ENCODE peak calls at places on chromosomes 6 and 20, in seven cellular contexts. One of them, this sample, is unnamed.

GRCh38 chr6:120947111-120947510 is 387.2 kb downstream of the TBC1D32 start:
- DNase-seq in fibroblast of lung: no peak
- DNase-seq in colonic mucosa: no peak
- DNase-seq in OCI-LY7: no peak
- DNase-seq in right cardiac atrium: no peak
- DNase-seq in HCT116: no peak
- DNase-seq in A673: no peak
- DNase-seq in this sample: no peak

GRCh38 chr6:1383729-1384548 is 5.4 kb upstream of the FOXF2 start:
- DNase-seq in fibroblast of lung: no peak
- DNase-seq in colonic mucosa: no peak
- DNase-seq in OCI-LY7: no peak
- DNase-seq in right cardiac atrium: no peak
- DNase-seq in HCT116: no peak
- DNase-seq in A673: no peak
- DNase-seq in this sample: peak; percentile 98

GRCh38 chr6:24924956-24925355 is 10.8 kb downstream of the RIPOR2 start:
- DNase-seq in fibroblast of lung: no peak
- DNase-seq in colonic mucosa: no peak
- DNase-seq in OCI-LY7: no peak
- DNase-seq in right cardiac atrium: no peak
- DNase-seq in HCT116: no peak
- DNase-seq in A673: no peak
- DNase-seq in this sample: no peak

GRCh38 chr20:48735112-48735511 is 92.7 kb downstream of the PREX1 start:
- DNase-seq in fibroblast of lung: no peak
- DNase-seq in colonic mucosa: no peak
- DNase-seq in OCI-LY7: no peak
- DNase-seq in right cardiac atrium: no peak
- DNase-seq in HCT116: no peak
- DNase-seq in A673: no peak
- DNase-seq in this sample: no peak

GRCh38 chr20:43849496-43850197 is 65.0 kb upstream of the TOX2 start:
- DNase-seq in fibroblast of lung: peak; percentile 57
- DNase-seq in colonic mucosa: peak; percentile 16
- DNase-seq in OCI-LY7: no peak
- DNase-seq in right cardiac atrium: no peak
- DNase-seq in HCT116: no peak
- DNase-seq in A673: no peak
- DNase-seq in this sample: peak; percentile 92

GRCh38 chr20:62156592-62157386 is 13.2 kb downstream of the SS18L1 start:
- DNase-seq in fibroblast of lung: peak; percentile 27
- DNase-seq in colonic mucosa: peak; percentile 51
- DNase-seq in OCI-LY7: peak; percentile 69
- DNase-seq in right cardiac atrium: peak; percentile 86
- DNase-seq in HCT116: peak; percentile 46
- DNase-seq in A673: peak; percentile 77
- DNase-seq in this sample: peak; percentile 76

GRCh38 chr6:139483082-139483481 is 108.6 kb upstream of the CITED2 start:
- DNase-seq in fibroblast of lung: no peak
- DNase-seq in colonic mucosa: no peak
- DNase-seq in OCI-LY7: no peak
- DNase-seq in right cardiac atrium: no peak
- DNase-seq in HCT116: no peak
- DNase-seq in A673: no peak
- DNase-seq in this sample: no peak

GRCh38 chr6:1613631-1614447 is 4.1 kb downstream of the FOXC1 start:
- DNase-seq in fibroblast of lung: no peak
- DNase-seq in colonic mucosa: no peak
- DNase-seq in OCI-LY7: no peak
- DNase-seq in right cardiac atrium: peak; percentile 81
- DNase-seq in HCT116: no peak
- DNase-seq in A673: no peak
- DNase-seq in this sample: no peak

GRCh38 chr6:140230282-140230681 is 855.8 kb upstream of the CITED2 start:
- DNase-seq in fibroblast of lung: no peak
- DNase-seq in colonic mucosa: peak; percentile 70
- DNase-seq in OCI-LY7: no peak
- DNase-seq in right cardiac atrium: no peak
- DNase-seq in HCT116: no peak
- DNase-seq in A673: no peak
- DNase-seq in this sample: no peak

GRCh38 chr6:4774715-4775590 is 1.3 kb upstream of the CDYL start:
- DNase-seq in fibroblast of lung: peak; percentile 14
- DNase-seq in colonic mucosa: peak; percentile 47
- DNase-seq in OCI-LY7: no peak
- DNase-seq in right cardiac atrium: peak; percentile 73
- DNase-seq in HCT116: no peak
- DNase-seq in A673: no peak
- DNase-seq in this sample: peak; percentile 24

GRCh38 chr6:106253194-106253593 is 72.4 kb downstream of the ATG5 start:
- DNase-seq in fibroblast of lung: peak; percentile 95
- DNase-seq in colonic mucosa: no peak
- DNase-seq in OCI-LY7: no peak
- DNase-seq in right cardiac atrium: no peak
- DNase-seq in HCT116: no peak
- DNase-seq in A673: no peak
- DNase-seq in this sample: peak; percentile 59

GRCh38 chr20:20465259-20465658 is 97.4 kb downstream of the INSM1 start:
- DNase-seq in fibroblast of lung: no peak
- DNase-seq in colonic mucosa: no peak
- DNase-seq in OCI-LY7: peak; percentile 13
- DNase-seq in right cardiac atrium: no peak
- DNase-seq in HCT116: no peak
- DNase-seq in A673: peak; percentile 45
- DNase-seq in this sample: no peak

GRCh38 chr6:66065313-66065712 is 358.3 kb upstream of the EYS start:
- DNase-seq in fibroblast of lung: no peak
- DNase-seq in colonic mucosa: no peak
- DNase-seq in OCI-LY7: no peak
- DNase-seq in right cardiac atrium: no peak
- DNase-seq in HCT116: no peak
- DNase-seq in A673: no peak
- DNase-seq in this sample: no peak

GRCh38 chr6:66068907-66069306 is 361.9 kb upstream of the EYS start:
- DNase-seq in fibroblast of lung: no peak
- DNase-seq in colonic mucosa: no peak
- DNase-seq in OCI-LY7: no peak
- DNase-seq in right cardiac atrium: no peak
- DNase-seq in HCT116: no peak
- DNase-seq in A673: no peak
- DNase-seq in this sample: no peak

GRCh38 chr6:66068033-66068432 is 361.0 kb upstream of the EYS start:
- DNase-seq in fibroblast of lung: no peak
- DNase-seq in colonic mucosa: no peak
- DNase-seq in OCI-LY7: no peak
- DNase-seq in right cardiac atrium: no peak
- DNase-seq in HCT116: no peak
- DNase-seq in A673: no peak
- DNase-seq in this sample: no peak
- H3K27ac ChIP-seq in fibroblast of lung: no peak overlapping the region
- H3K27ac ChIP-seq in colonic mucosa: no peak overlapping the region
- H3K27ac ChIP-seq in OCI-LY7: no peak overlapping the region
- H3K27ac ChIP-seq in right cardiac atrium: no peak overlapping the region
- H3K27ac ChIP-seq in HCT116: no peak overlapping the region
- H3K27ac ChIP-seq in A673: no peak overlapping the region
- H3K27ac ChIP-seq in this sample: no peak overlapping the region

GRCh38 chr6:42025066-42025789 is 25.1 kb upstream of the TAF8 start:
- DNase-seq in fibroblast of lung: no peak
- DNase-seq in colonic mucosa: no peak
- DNase-seq in OCI-LY7: peak; percentile 93
- DNase-seq in right cardiac atrium: no peak
- DNase-seq in HCT116: no peak
- DNase-seq in A673: no peak
- DNase-seq in this sample: no peak
- H3K4me3 ChIP-seq in fibroblast of lung: no peak overlapping the region
- H3K4me3 ChIP-seq in colonic mucosa: no peak overlapping the region
- H3K4me3 ChIP-seq in OCI-LY7: peak overlapping the region; percentile 43
- H3K4me3 ChIP-seq in right cardiac atrium: no peak overlapping the region
- H3K4me3 ChIP-seq in HCT116: no peak overlapping the region
- H3K4me3 ChIP-seq in A673: no peak overlapping the region
- H3K4me3 ChIP-seq in this sample: no peak overlapping the region

DNA sequence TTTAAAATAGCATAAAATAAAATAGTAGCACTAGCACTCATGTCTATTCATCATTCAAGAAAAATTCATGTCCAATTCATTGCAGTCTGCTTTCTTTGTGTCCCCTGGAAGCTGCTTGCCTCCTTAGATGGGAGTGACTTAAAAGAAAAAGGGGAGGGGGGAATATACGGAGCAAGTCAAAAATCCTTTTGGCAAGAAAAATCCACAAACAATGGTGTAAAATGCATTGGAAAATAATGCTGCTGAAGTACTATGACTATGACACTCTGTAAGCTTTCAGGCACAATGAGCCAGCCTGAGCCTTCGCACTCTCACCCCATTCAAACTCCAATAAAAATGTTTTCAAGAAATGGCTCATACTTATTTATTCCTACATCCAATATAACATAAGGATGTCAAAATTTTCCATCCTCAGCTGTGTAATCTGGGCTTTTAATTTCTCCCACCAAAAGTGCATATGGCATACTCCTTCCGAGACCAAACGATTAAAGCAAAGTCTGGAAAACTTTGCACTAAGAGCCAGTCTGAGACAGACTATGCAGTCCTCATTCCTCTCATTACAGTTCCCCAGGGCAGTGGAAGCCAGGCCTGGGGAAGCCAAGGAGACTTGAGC is 798 bp downstream of the NEDD9 start:
- DNase-seq in fibroblast of lung: peak; percentile 61
- DNase-seq in colonic mucosa: no peak
- DNase-seq in OCI-LY7: no peak
- DNase-seq in right cardiac atrium: no peak
- DNase-seq in HCT116: no peak
- DNase-seq in A673: peak; percentile 74
- DNase-seq in this sample: no peak
- H3K27ac ChIP-seq in fibroblast of lung: peak overlapping the region; percentile 90
- H3K27ac ChIP-seq in colonic mucosa: peak overlapping the region; percentile 85
- H3K27ac ChIP-seq in OCI-LY7: no peak overlapping the region
- H3K27ac ChIP-seq in right cardiac atrium: peak overlapping the region; percentile 93
- H3K27ac ChIP-seq in HCT116: no peak overlapping the region
- H3K27ac ChIP-seq in A673: peak overlapping the region; percentile 12
- H3K27ac ChIP-seq in this sample: peak overlapping the region; percentile 91

DNA sequence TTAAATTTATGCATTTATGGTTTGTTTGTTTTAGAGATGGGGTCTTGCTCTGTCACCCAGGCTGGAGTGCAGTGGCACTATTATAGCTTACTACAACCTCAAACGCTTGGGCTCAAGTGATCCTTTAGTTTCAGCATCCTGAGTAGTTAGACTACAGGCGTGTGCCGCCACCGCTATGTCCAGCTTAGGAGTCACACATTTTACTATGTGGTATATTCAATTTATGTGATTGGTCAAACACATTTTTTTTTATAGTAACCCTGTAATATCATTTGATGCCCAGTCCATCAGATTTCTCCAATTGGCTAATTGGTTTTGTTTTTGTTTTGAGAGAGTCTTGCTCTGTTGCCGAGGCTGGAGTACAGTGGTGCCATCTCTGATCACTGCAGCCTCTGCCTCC is 2.3 kb downstream of the DTD1 start:
- DNase-seq in fibroblast of lung: no peak
- DNase-seq in colonic mucosa: no peak
- DNase-seq in OCI-LY7: peak; percentile 4
- DNase-seq in right cardiac atrium: no peak
- DNase-seq in HCT116: no peak
- DNase-seq in A673: no peak
- DNase-seq in this sample: no peak
- H3K4me3 ChIP-seq in fibroblast of lung: no peak overlapping the region
- H3K4me3 ChIP-seq in colonic mucosa: no peak overlapping the region
- H3K4me3 ChIP-seq in OCI-LY7: peak overlapping the region; percentile 81
- H3K4me3 ChIP-seq in right cardiac atrium: no peak overlapping the region
- H3K4me3 ChIP-seq in HCT116: no peak overlapping the region
- H3K4me3 ChIP-seq in A673: no peak overlapping the region
- H3K4me3 ChIP-seq in this sample: no peak overlapping the region

GRCh38 chr6:29791786-29792122 is 35.9 kb upstream of the HLA-G start:
- DNase-seq in fibroblast of lung: no peak
- DNase-seq in colonic mucosa: peak; percentile 58
- DNase-seq in OCI-LY7: no peak
- DNase-seq in right cardiac atrium: peak; percentile 43
- DNase-seq in HCT116: no peak
- DNase-seq in A673: no peak
- DNase-seq in this sample: no peak
- H3K27ac ChIP-seq in fibroblast of lung: no peak overlapping the region
- H3K27ac ChIP-seq in colonic mucosa: no peak overlapping the region
- H3K27ac ChIP-seq in OCI-LY7: no peak overlapping the region
- H3K27ac ChIP-seq in right cardiac atrium: no peak overlapping the region
- H3K27ac ChIP-seq in HCT116: no peak overlapping the region
- H3K27ac ChIP-seq in A673: no peak overlapping the region
- H3K27ac ChIP-seq in this sample: no peak overlapping the region

DNA sequence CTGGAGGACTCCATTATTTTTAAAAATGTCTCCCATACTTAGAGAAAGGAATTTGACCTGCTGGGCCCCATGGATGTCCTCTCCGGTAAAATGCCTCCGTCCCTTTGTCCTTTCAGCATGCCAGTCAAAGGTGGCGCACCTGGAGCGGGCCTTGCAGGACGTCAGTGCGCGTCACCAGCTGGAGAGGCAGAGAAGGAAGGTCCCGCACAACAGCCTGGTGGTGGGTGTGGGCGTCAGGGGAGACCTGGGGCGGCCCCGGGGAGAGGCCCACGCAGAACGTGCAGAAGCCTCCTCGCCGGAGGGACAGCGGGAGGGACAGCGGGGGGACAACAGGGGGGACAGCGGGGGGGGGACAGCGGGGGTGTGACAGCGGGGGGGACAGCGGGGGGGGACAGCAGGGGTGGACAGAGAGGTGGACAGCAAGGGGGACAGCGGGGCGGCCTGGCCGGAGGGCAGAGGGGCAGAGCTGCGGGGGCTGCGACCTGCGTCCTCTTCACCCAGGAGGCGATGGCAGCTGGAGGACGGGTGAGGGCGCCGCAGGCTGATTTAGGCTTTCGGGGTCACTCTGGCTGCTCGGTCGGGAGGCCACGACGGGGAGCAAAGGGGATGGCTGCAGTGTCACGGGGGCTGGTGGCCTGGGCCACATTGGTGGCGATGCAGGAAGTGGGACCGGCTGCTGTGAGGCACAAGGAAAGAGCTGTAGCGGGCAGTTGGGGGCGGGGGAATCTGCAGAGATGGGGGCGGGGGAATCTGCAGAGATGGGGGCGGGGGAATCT is 859 bp upstream of the KIF25 start:
- DNase-seq in fibroblast of lung: no peak
- DNase-seq in colonic mucosa: no peak
- DNase-seq in OCI-LY7: no peak
- DNase-seq in right cardiac atrium: no peak
- DNase-seq in HCT116: no peak
- DNase-seq in A673: no peak
- DNase-seq in this sample: no peak
- H3K4me3 ChIP-seq in fibroblast of lung: no peak overlapping the region
- H3K4me3 ChIP-seq in colonic mucosa: no peak overlapping the region
- H3K4me3 ChIP-seq in OCI-LY7: no peak overlapping the region
- H3K4me3 ChIP-seq in right cardiac atrium: no peak overlapping the region
- H3K4me3 ChIP-seq in HCT116: no peak overlapping the region
- H3K4me3 ChIP-seq in A673: no peak overlapping the region
- H3K4me3 ChIP-seq in this sample: no peak overlapping the region

This sample was measured in SJSA1.